ENCODE peak calls at places on chromosomes 2 and 18, in seven cellular contexts. S, N, L, F, B, Q and T are unnamed samples.
A peak's percentile ranks its signal among the peaks of the same experiment; 100 is the strongest.

GRCh38 chr18:63161728-63162195 is 157.8 kb downstream of the BCL2 start:
- DNase-seq in S (peak; percentile 62), N (peak; percentile 96), L (peak; percentile 71), F (peak; percentile 90), B (no peak), Q (no peak), T (no peak)

GRCh38 chr18:28149810-28150420 is 27.0 kb downstream of the CDH2 start:
- DNase-seq in S (no peak), N (no peak), L (no peak), F (no peak), B (no peak), Q (no peak), T (no peak)

GRCh38 chr2:15435474-15435873 is 125.7 kb downstream of the NBAS start:
- DNase-seq in S (no peak), N (no peak), L (no peak), F (no peak), B (no peak), Q (no peak), T (no peak)

GRCh38 chr2:40041983-40042382 is 262.9 kb upstream of the THUMPD2 start:
- DNase-seq in S (no peak), N (peak; percentile 82), L (no peak), F (no peak), B (no peak), Q (no peak), T (no peak)

GRCh38 chr18:13137041-13137938 is 81.3 kb upstream of the LDLRAD4 start:
- DNase-seq in S (peak; percentile 37), N (peak; percentile 47), L (peak; percentile 36), F (no peak), B (peak; percentile 84), Q (peak; percentile 39), T (no peak)

GRCh38 chr18:7918696-7919095 is 351.6 kb downstream of the PTPRM start:
- DNase-seq in S (no peak), N (peak; percentile 7), L (no peak), F (no peak), B (no peak), Q (no peak), T (no peak)

GRCh38 chr2:10635430-10635829 is 54.3 kb downstream of the NOL10 start:
- DNase-seq in S (no peak), N (peak; percentile 31), L (no peak), F (no peak), B (no peak), Q (no peak), T (no peak)

GRCh38 chr2:85353876-85354285 is 447 bp downstream of the RETSAT start:
- DNase-seq in S (peak; percentile 78), N (peak; percentile 37), L (peak; percentile 45), F (peak; percentile 34), B (no peak), Q (no peak), T (no peak)

GRCh38 chr2:241218131-241219029 is 29.9 kb downstream of the ANO7 start:
- DNase-seq in S (peak; percentile 55), N (peak; percentile 33), L (peak; percentile 55), F (no peak), B (peak; percentile 68), Q (peak; percentile 84), T (no peak)

GRCh38 chr2:200257570-200257969 is 48.9 kb upstream of the SPATS2L start:
- DNase-seq in S (no peak), N (no peak), L (no peak), F (no peak), B (no peak), Q (no peak), T (no peak)

GRCh38 chr2:217573565-217573964 is 429.2 kb downstream of the TNS1 start:
- DNase-seq in S (no peak), N (peak; percentile 41), L (no peak), F (no peak), B (no peak), Q (no peak), T (no peak)

GRCh38 chr2:241157841-241158545 is 7.7 kb downstream of the PPP1R7 start:
- DNase-seq in S (no peak), N (no peak), L (no peak), F (no peak), B (no peak), Q (no peak), T (no peak)

GRCh38 chr2:171754254-171754939 is 67.1 kb downstream of the DYNC1I2 start:
- DNase-seq in S (no peak), N (no peak), L (no peak), F (no peak), B (no peak), Q (no peak), T (no peak)

GRCh38 chr2:159921752-159922404 is 123.9 kb upstream of the CD302 start:
- DNase-seq in S (peak; percentile 84), N (peak; percentile 84), L (peak; percentile 72), F (peak; percentile 67), B (peak; percentile 88), Q (peak; percentile 96), T (no peak)

GRCh38 chr2:237567276-237568029 is 1.1 kb downstream of the PRLH start:
- DNase-seq in S (no peak), N (no peak), L (no peak), F (no peak), B (no peak), Q (no peak), T (no peak)

GRCh38 chr2:216327447-216327846 is 44.8 kb downstream of the MARCHF4 start:
- DNase-seq in S (no peak), N (no peak), L (no peak), F (no peak), B (no peak), Q (no peak), T (no peak)

GRCh38 chr18:67788315-67788714 is 271.8 kb upstream of the DSEL start:
- DNase-seq in S (no peak), N (no peak), L (no peak), F (no peak), B (no peak), Q (no peak), T (no peak)

GRCh38 chr2:237403024-237403882 is 10.7 kb downstream of the COL6A3 start:
- DNase-seq in S (no peak), N (peak; percentile 61), L (peak; percentile 22), F (no peak), B (no peak), Q (no peak), T (no peak)

GRCh38 chr2:216023055-216023648 is 9.8 kb upstream of the MREG start:
- DNase-seq in S (peak; percentile 54), N (peak; percentile 68), L (no peak), F (no peak), B (no peak), Q (peak; percentile 89), T (no peak)

DNA sequence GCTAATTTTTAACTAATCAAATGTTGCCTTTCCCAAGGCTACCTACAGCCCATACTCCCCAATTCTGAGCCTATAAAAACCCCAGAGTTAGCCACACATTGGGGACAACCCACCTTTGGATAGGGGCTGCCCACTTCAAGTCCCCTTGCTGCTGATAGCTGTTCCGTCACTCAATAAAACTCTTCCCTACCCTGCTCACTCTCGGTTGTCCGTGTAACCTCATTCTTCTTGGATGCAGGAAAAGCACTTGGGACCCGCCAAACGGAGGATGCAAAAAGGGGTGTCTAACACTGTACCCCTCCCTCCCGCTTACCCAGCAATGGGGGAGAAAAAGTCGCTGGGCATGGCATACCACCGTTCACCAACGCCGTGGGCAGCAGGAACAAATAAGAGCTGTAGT is 12.2 kb downstream of the IWS1 start:
- DNase-seq in S (no peak), N (no peak), L (no peak), F (no peak), B (no peak), Q (no peak), T (no peak)
- H3K4me1 ChIP-seq in S (peaks cover 25% of the 10 kb centered on the region), N (peaks cover 7% of the 10 kb centered on the region), L (peaks cover 56% of the 10 kb centered on the region), F (peaks cover 6% of the 10 kb centered on the region), B (peaks cover 49% of the 10 kb centered on the region), Q (peaks cover 37% of the 10 kb centered on the region), T (peaks cover 3% of the 10 kb centered on the region)

GRCh38 chr2:31823558-31823957 is 187.2 kb downstream of the MEMO1 start:
- DNase-seq in S (no peak), N (no peak), L (no peak), F (no peak), B (no peak), Q (no peak), T (no peak)

DNA sequence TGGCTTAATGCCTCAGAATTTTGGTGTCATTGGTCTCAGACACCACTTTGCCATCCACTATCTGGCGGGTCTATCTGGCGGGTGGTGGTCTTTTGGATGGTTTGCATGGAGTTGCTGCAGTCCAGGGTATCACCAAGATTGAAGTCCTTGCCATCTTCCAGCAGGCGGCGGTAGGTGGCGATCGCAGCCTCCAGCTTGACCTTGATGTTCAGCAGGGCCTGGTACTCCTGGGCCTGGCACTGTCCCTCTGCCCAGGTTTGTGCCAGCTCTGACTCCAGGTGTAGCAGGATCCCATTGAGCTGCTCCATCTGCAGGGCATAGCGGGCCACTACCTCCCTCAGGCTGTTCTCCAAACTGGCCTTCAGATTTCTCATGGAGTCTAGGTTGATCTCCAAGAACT is 188.2 kb downstream of the MEMO1 start:
- DNase-seq in S (no peak), N (no peak), L (no peak), F (no peak), B (no peak), Q (no peak), T (no peak)
- TF ChIP-seq CTCF in S (no peak), N (no peak), L (no peak), F (no peak), B (no peak), Q (peak; percentile 44), T (no peak)

DNA sequence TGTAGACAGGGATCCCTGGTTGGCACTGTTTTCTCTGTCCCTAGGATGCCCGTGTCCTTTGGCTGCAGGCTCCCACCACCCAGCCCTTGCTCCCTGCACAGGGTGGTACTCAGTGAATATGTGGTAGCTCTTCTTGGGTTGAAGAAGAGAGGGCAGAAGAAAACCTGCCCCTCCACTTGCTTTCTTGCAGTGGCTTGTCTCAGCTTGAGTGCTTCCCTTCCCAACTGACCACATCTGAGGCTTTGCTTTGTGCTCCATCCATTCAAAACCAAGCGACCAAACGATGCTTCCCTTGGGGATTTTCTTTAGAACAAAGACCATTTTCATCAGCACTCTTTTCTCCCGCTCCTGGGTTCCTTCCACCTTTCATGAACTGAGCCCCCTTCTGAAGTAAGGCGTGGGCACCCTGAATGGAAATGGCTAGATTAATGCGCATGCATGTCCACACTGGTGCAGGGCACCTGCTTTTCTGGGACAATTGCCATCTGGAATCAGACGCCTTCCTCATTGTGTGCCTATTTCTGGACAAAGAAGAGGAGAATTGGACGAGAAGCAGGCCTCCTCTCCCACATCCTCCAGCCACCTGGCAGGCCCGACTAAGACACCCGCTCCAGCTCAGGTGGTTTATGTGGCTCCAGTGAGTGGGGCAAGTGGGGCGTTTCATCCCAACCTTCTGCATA is 59.1 kb downstream of the ARL4C start:
- DNase-seq in S (no peak), N (no peak), L (peak; percentile 50), F (no peak), B (no peak), Q (no peak), T (no peak)
- H3K4me1 ChIP-seq in S (peaks cover 5% of the 10 kb centered on the region), N (no peaks in the 10 kb centered on the region), L (peaks cover 32% of the 10 kb centered on the region), F (no peaks in the 10 kb centered on the region), B (peaks cover 27% of the 10 kb centered on the region), Q (no peaks in the 10 kb centered on the region), T (no peaks in the 10 kb centered on the region)

DNA sequence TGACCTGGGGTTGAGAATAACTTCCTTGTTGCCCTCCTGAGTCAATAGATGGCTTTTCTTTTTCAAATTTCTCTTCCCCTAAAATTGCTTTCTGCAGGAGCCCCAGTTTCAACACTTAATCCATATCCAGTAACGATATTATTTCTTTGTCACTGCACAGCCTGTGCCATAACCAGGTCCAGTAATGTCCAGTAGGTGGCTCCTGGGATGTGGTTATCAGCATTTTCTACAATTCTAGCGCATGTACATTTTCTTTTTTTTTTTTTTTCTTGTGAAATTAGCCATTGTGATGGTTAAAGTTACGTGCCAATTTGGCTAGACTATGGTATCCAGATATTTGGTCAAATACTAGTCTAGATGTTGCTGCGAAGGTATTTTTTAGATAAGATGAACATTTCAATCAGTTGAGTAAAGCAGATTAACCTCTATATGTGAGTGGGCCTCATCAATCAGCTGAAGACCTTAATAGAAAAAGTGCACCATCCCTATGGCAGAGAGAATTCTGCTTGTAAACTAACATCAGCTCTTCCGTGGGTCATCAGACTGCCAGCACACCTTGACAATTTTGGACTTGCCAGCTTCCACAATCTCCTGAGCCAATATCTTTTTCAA is 72.9 kb upstream of the SCG2 start:
- DNase-seq in S (no peak), N (peak; percentile 60), L (no peak), F (no peak), B (no peak), Q (no peak), T (no peak)
- TF ChIP-seq CTCF in S (peak; percentile 31), N (peak; percentile 72), L (peak; percentile 49), F (no peak), B (peak; percentile 54), Q (peak; percentile 41), T (peak; percentile 86)